ENCODE peak calls at places on chromosomes 4 and X, in seven cellular contexts. One of them, this sample, is unnamed.

GRCh38 chr4:73621357-73621756 is 1.1 kb upstream of the RASSF6 start:
- DNase-seq in T47D: no peak
- DNase-seq in H1: no peak
- DNase-seq in GM12878: no peak
- DNase-seq in HCT116: no peak
- DNase-seq in SK-N-SH: no peak
- DNase-seq in K562: no peak
- DNase-seq in this sample: no peak

GRCh38 chr4:160142579-160142978 is 1039.7 kb downstream of the RAPGEF2 start:
- DNase-seq in HCT116: no peak
- DNase-seq in GM12878: peak; percentile 75
- DNase-seq in K562: no peak
- DNase-seq in T47D: no peak
- DNase-seq in SK-N-SH: no peak
- DNase-seq in H1: no peak
- DNase-seq in this sample: no peak

GRCh38 chr4:86092684-86093083 is 267.2 kb downstream of the MAPK10 start:
- DNase-seq in GM12878: no peak
- DNase-seq in H1: no peak
- DNase-seq in HCT116: no peak
- DNase-seq in SK-N-SH: no peak
- DNase-seq in K562: no peak
- DNase-seq in T47D: no peak
- DNase-seq in this sample: no peak

GRCh38 chr4:66639361-66639760 is 905.9 kb downstream of the CENPC start:
- DNase-seq in HCT116: no peak
- DNase-seq in K562: no peak
- DNase-seq in GM12878: no peak
- DNase-seq in T47D: no peak
- DNase-seq in H1: no peak
- DNase-seq in SK-N-SH: no peak
- DNase-seq in this sample: no peak

GRCh38 chr4:40317921-40318658 is 17.0 kb upstream of the CHRNA9 start:
- DNase-seq in H1: no peak
- DNase-seq in GM12878: no peak
- DNase-seq in T47D: no peak
- DNase-seq in K562: no peak
- DNase-seq in SK-N-SH: no peak
- DNase-seq in HCT116: no peak
- DNase-seq in this sample: no peak

GRCh38 chr4:74840931-74841330 is 46.6 kb upstream of the BTC start:
- DNase-seq in SK-N-SH: no peak
- DNase-seq in T47D: no peak
- DNase-seq in H1: no peak
- DNase-seq in K562: no peak
- DNase-seq in GM12878: no peak
- DNase-seq in HCT116: no peak
- DNase-seq in this sample: no peak

GRCh38 chrX:134006484-134007161 is 21.2 kb upstream of the GPC3 start:
- DNase-seq in K562: no peak
- DNase-seq in T47D: no peak
- DNase-seq in GM12878: no peak
- DNase-seq in H1: no peak
- DNase-seq in SK-N-SH: no peak
- DNase-seq in HCT116: no peak
- DNase-seq in this sample: peak; percentile 89

GRCh38 chr4:168408620-168409019 is 71.7 kb downstream of the DDX60L start:
- DNase-seq in H1: no peak
- DNase-seq in K562: no peak
- DNase-seq in HCT116: peak; percentile 27
- DNase-seq in GM12878: no peak
- DNase-seq in T47D: no peak
- DNase-seq in SK-N-SH: peak; percentile 42
- DNase-seq in this sample: no peak

GRCh38 chrX:16566571-16566970 is 83.4 kb upstream of the S100G start:
- DNase-seq in H1: no peak
- DNase-seq in HCT116: no peak
- DNase-seq in T47D: no peak
- DNase-seq in SK-N-SH: no peak
- DNase-seq in K562: no peak
- DNase-seq in GM12878: no peak
- DNase-seq in this sample: no peak

GRCh38 chr4:168498259-168498658 is 1.4 kb downstream of the PALLD start:
- DNase-seq in SK-N-SH: no peak
- DNase-seq in H1: no peak
- DNase-seq in K562: no peak
- DNase-seq in GM12878: no peak
- DNase-seq in HCT116: no peak
- DNase-seq in T47D: no peak
- DNase-seq in this sample: no peak

GRCh38 chrX:71978164-71978563 is 67.5 kb downstream of the NHSL2 start:
- DNase-seq in K562: no peak
- DNase-seq in H1: no peak
- DNase-seq in GM12878: no peak
- DNase-seq in T47D: no peak
- DNase-seq in HCT116: no peak
- DNase-seq in SK-N-SH: no peak
- DNase-seq in this sample: no peak

GRCh38 chr4:85457752-85458467 is 17.0 kb upstream of the ARHGAP24 start:
- DNase-seq in GM12878: no peak
- DNase-seq in HCT116: no peak
- DNase-seq in SK-N-SH: no peak
- DNase-seq in T47D: no peak
- DNase-seq in K562: no peak
- DNase-seq in H1: no peak
- DNase-seq in this sample: no peak

GRCh38 chrX:139826065-139827044 is 106.5 kb downstream of the ATP11C start:
- DNase-seq in T47D: no peak
- DNase-seq in H1: no peak
- DNase-seq in K562: no peak
- DNase-seq in HCT116: no peak
- DNase-seq in GM12878: no peak
- DNase-seq in SK-N-SH: no peak
- DNase-seq in this sample: no peak

GRCh38 chr4:19382993-19383392 is 868.7 kb upstream of the SLIT2 start:
- DNase-seq in T47D: no peak
- DNase-seq in GM12878: no peak
- DNase-seq in H1: no peak
- DNase-seq in HCT116: no peak
- DNase-seq in K562: no peak
- DNase-seq in SK-N-SH: no peak
- DNase-seq in this sample: no peak

DNA sequence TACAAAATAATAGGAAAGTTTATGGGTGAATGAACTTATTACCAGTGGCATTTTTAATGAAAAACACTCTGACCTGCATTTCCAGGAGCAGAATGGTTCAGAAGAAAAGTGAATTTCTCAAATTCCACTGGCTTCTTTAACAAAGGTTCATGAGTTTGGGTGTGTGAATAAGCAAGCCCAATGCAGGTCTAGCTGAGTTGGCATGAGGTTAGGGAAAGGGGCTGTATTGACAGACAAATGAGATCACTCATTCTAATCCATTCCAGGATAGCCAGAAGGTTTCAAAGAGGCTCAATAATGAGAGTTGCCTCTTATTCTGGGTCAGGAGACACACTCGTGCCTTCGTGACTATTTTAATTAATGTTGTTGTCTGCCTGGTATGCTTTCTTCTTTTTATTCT is 43.7 kb upstream of the NPY2R start:
- DNase-seq in T47D: no peak
- DNase-seq in SK-N-SH: no peak
- DNase-seq in H1: no peak
- DNase-seq in K562: no peak
- DNase-seq in GM12878: no peak
- DNase-seq in HCT116: no peak
- DNase-seq in this sample: no peak
- TF ChIP-seq JUND in T47D: no peak
- TF ChIP-seq JUND in SK-N-SH: no peak
- TF ChIP-seq JUND in H1: no peak
- TF ChIP-seq JUND in K562: no peak
- TF ChIP-seq JUND in GM12878: no peak
- TF ChIP-seq JUND in HCT116: no peak
- TF ChIP-seq JUND in this sample: no peak

DNA sequence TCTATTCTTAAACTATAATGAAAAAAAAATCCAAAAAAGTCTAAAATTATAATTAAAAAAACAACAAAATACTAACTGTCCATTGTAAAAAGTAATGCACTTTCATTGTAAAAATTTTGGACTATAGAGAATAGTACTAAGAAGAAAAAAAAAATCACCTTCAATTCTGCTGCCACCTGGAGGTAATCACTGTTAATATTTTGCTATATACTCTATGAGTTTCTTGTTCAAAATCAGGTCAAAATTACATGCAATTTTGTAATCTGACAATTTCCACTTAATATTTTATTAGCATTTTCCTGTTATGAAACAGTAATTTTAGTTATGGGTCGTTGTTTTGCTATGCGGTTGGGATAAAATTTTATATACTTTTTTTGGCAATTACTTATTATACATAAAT is 62.0 kb downstream of the HTT start:
- DNase-seq in H1: no peak
- DNase-seq in HCT116: no peak
- DNase-seq in T47D: no peak
- DNase-seq in K562: no peak
- DNase-seq in GM12878: no peak
- DNase-seq in SK-N-SH: no peak
- DNase-seq in this sample: no peak
- TF ChIP-seq JUND in H1: no peak
- TF ChIP-seq JUND in HCT116: no peak
- TF ChIP-seq JUND in T47D: no peak
- TF ChIP-seq JUND in K562: no peak
- TF ChIP-seq JUND in GM12878: no peak
- TF ChIP-seq JUND in SK-N-SH: no peak
- TF ChIP-seq JUND in this sample: no peak

GRCh38 chr4:107718351-107718965 is 1.6 kb downstream of the PAPSS1 start:
- DNase-seq in K562: no peak
- DNase-seq in H1: no peak
- DNase-seq in GM12878: peak; percentile 50
- DNase-seq in T47D: no peak
- DNase-seq in HCT116: no peak
- DNase-seq in SK-N-SH: no peak
- DNase-seq in this sample: no peak

GRCh38 chr4:107719211-107719926 is 665 bp downstream of the PAPSS1 start:
- DNase-seq in H1: no peak
- DNase-seq in K562: peak; percentile 34
- DNase-seq in HCT116: no peak
- DNase-seq in GM12878: no peak
- DNase-seq in SK-N-SH: no peak
- DNase-seq in T47D: peak; percentile 11
- DNase-seq in this sample: peak; percentile 77

GRCh38 chr4:107719927-107720722 is at the start of gene PAPSS1:
- DNase-seq in T47D: peak; percentile 69
- DNase-seq in SK-N-SH: peak; percentile 96
- DNase-seq in GM12878: peak; percentile 81
- DNase-seq in K562: peak; percentile 98
- DNase-seq in HCT116: peak; percentile 95
- DNase-seq in H1: peak; percentile 97
- DNase-seq in this sample: peak; percentile 93

DNA sequence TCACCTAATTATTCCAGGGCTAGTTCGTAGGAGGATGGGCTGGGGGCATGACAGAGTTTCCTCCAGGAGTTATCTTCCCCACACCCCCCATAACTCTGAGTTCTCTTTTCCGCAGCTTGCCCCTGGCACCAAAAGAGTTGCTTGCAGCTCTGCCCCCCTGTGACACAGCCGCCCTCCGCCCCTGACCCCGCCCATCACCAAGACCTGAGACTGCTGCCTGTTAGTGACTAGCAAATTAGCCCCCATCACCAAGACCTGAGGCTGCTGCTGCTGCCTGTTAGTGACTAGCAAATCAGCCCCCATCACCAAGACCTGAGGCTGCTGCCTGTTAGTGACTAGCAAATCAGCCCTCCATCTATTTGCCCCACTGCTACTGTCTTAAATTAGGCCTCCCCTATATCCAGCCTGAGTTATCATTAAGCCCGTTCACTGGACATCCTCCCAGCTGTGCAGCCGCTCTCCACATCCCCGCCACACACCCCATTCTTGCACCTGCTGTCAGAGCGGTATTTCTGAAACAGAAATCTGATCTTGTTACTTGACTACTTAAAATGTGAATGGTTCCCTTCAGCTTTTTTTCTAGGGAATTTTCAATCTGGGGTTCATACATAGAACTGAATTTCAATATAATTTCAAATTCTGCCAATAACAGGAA is 1.5 kb upstream of the PAPSS1 start:
- DNase-seq in GM12878: no peak
- DNase-seq in K562: no peak
- DNase-seq in H1: peak; percentile 15
- DNase-seq in HCT116: no peak
- DNase-seq in T47D: no peak
- DNase-seq in SK-N-SH: no peak
- DNase-seq in this sample: no peak
- TF ChIP-seq JUND in GM12878: no peak
- TF ChIP-seq JUND in K562: no peak
- TF ChIP-seq JUND in H1: no peak
- TF ChIP-seq JUND in HCT116: no peak
- TF ChIP-seq JUND in T47D: no peak
- TF ChIP-seq JUND in SK-N-SH: no peak
- TF ChIP-seq JUND in this sample: no peak

GRCh38 chr4:67680568-67681222 is 20.3 kb downstream of the UBA6 start:
- DNase-seq in GM12878: no peak
- DNase-seq in SK-N-SH: no peak
- DNase-seq in T47D: no peak
- DNase-seq in HCT116: no peak
- DNase-seq in K562: no peak
- DNase-seq in H1: no peak
- DNase-seq in this sample: peak; percentile 23
- TF ChIP-seq JUND in GM12878: no peak
- TF ChIP-seq JUND in SK-N-SH: no peak
- TF ChIP-seq JUND in T47D: no peak
- TF ChIP-seq JUND in HCT116: no peak
- TF ChIP-seq JUND in K562: no peak
- TF ChIP-seq JUND in H1: no peak
- TF ChIP-seq JUND in this sample: no peak

DNA sequence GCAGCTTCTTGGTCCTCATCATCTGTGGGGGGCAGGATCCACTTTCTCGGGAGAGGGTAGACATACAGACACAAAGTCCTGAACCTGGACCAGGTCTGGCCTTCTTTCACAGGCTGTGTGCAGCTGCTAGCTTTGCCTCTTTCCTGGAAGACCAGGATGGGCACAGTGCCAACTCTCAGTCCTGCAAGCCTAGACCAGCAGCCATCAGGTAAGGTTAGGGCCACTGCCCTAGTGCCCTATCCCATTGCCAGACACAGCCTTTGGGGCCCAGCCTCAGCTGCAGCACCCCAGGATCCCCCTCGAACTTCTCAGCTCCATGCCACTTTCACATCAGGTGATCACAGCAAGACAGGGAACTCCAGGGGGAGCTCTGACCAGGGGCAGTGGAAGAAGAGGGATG is 38.4 kb downstream of the ZNF185 start:
- DNase-seq in K562: no peak
- DNase-seq in H1: no peak
- DNase-seq in HCT116: no peak
- DNase-seq in SK-N-SH: no peak
- DNase-seq in GM12878: no peak
- DNase-seq in T47D: no peak
- DNase-seq in this sample: no peak
- TF ChIP-seq JUND in K562: no peak
- TF ChIP-seq JUND in H1: no peak
- TF ChIP-seq JUND in HCT116: no peak
- TF ChIP-seq JUND in SK-N-SH: no peak
- TF ChIP-seq JUND in GM12878: no peak
- TF ChIP-seq JUND in T47D: no peak
- TF ChIP-seq JUND in this sample: no peak